ENCODE peak calls at places on chromosome 16, in seven cellular contexts. One of them, this sample, is unnamed.
A peak's percentile ranks its signal among the peaks of the same experiment; 100 is the strongest.

GRCh38 chr16:4988647-4989046 is 30.5 kb downstream of the SEC14L5 start:
- DNase-seq in PC-9: no peak
- DNase-seq in CD4-positive, alpha-beta T cell: no peak
- DNase-seq in K562: peak; percentile 8
- DNase-seq in thoracic aorta: no peak
- DNase-seq in dorsolateral prefrontal cortex: no peak
- DNase-seq in AG04450: no peak
- DNase-seq in this sample: no peak

GRCh38 chr16:49856741-49857330 is 924 bp upstream of the ZNF423 start:
- DNase-seq in PC-9: no peak
- DNase-seq in CD4-positive, alpha-beta T cell: no peak
- DNase-seq in K562: peak; percentile 62
- DNase-seq in thoracic aorta: no peak
- DNase-seq in dorsolateral prefrontal cortex: peak; percentile 83
- DNase-seq in AG04450: peak; percentile 6
- DNase-seq in this sample: peak; percentile 66

GRCh38 chr16:1781758-1782407 is 488 bp downstream of the SPSB3 start:
- DNase-seq in PC-9: peak; percentile 55
- DNase-seq in CD4-positive, alpha-beta T cell: peak; percentile 19
- DNase-seq in K562: peak; percentile 54
- DNase-seq in thoracic aorta: no peak
- DNase-seq in dorsolateral prefrontal cortex: no peak
- DNase-seq in AG04450: no peak
- DNase-seq in this sample: peak; percentile 39

GRCh38 chr16:22265351-22265750 is 31.9 kb upstream of the POLR3E start:
- DNase-seq in PC-9: no peak
- DNase-seq in CD4-positive, alpha-beta T cell: no peak
- DNase-seq in K562: no peak
- DNase-seq in thoracic aorta: no peak
- DNase-seq in dorsolateral prefrontal cortex: no peak
- DNase-seq in AG04450: no peak
- DNase-seq in this sample: no peak

GRCh38 chr16:9901-10665 is 43.3 kb downstream of the POLR3K start:
- DNase-seq in PC-9: no peak
- DNase-seq in CD4-positive, alpha-beta T cell: no peak
- DNase-seq in K562: no peak
- DNase-seq in thoracic aorta: no peak
- DNase-seq in dorsolateral prefrontal cortex: no peak
- DNase-seq in AG04450: no peak
- DNase-seq in this sample: no peak

GRCh38 chr16:20683812-20684211 is 13.7 kb downstream of the ACSM1 start:
- DNase-seq in PC-9: peak; percentile 56
- DNase-seq in CD4-positive, alpha-beta T cell: no peak
- DNase-seq in K562: no peak
- DNase-seq in thoracic aorta: no peak
- DNase-seq in dorsolateral prefrontal cortex: no peak
- DNase-seq in AG04450: no peak
- DNase-seq in this sample: no peak

GRCh38 chr16:81175325-81175891 is 63.1 kb upstream of the BCO1 start:
- DNase-seq in PC-9: peak; percentile 86
- DNase-seq in CD4-positive, alpha-beta T cell: no peak
- DNase-seq in K562: no peak
- DNase-seq in thoracic aorta: no peak
- DNase-seq in dorsolateral prefrontal cortex: no peak
- DNase-seq in AG04450: peak; percentile 58
- DNase-seq in this sample: peak; percentile 36

GRCh38 chr16:8374586-8374985 is 215.7 kb downstream of the TMEM114 start:
- DNase-seq in PC-9: no peak
- DNase-seq in CD4-positive, alpha-beta T cell: no peak
- DNase-seq in K562: no peak
- DNase-seq in thoracic aorta: no peak
- DNase-seq in dorsolateral prefrontal cortex: no peak
- DNase-seq in AG04450: no peak
- DNase-seq in this sample: no peak

GRCh38 chr16:17414421-17414820 is 56.3 kb downstream of the XYLT1 start:
- DNase-seq in PC-9: no peak
- DNase-seq in CD4-positive, alpha-beta T cell: no peak
- DNase-seq in K562: no peak
- DNase-seq in thoracic aorta: no peak
- DNase-seq in dorsolateral prefrontal cortex: no peak
- DNase-seq in AG04450: no peak
- DNase-seq in this sample: no peak

GRCh38 chr16:29824589-29825144 is 4.4 kb downstream of the MVP start:
- DNase-seq in PC-9: peak; percentile 76
- DNase-seq in CD4-positive, alpha-beta T cell: no peak
- DNase-seq in K562: no peak
- DNase-seq in thoracic aorta: no peak
- DNase-seq in dorsolateral prefrontal cortex: no peak
- DNase-seq in AG04450: peak; percentile 65
- DNase-seq in this sample: peak; percentile 50

GRCh38 chr16:56282455-56282854 is 91.2 kb downstream of the GNAO1 start:
- DNase-seq in PC-9: no peak
- DNase-seq in CD4-positive, alpha-beta T cell: no peak
- DNase-seq in K562: no peak
- DNase-seq in thoracic aorta: no peak
- DNase-seq in dorsolateral prefrontal cortex: no peak
- DNase-seq in AG04450: no peak
- DNase-seq in this sample: no peak

GRCh38 chr16:56279132-56279531 is 87.8 kb downstream of the GNAO1 start:
- DNase-seq in PC-9: peak; percentile 72
- DNase-seq in CD4-positive, alpha-beta T cell: peak; percentile 45
- DNase-seq in K562: no peak
- DNase-seq in thoracic aorta: no peak
- DNase-seq in dorsolateral prefrontal cortex: no peak
- DNase-seq in AG04450: no peak
- DNase-seq in this sample: no peak

GRCh38 chr16:56278196-56278855 is 87.0 kb downstream of the GNAO1 start:
- DNase-seq in PC-9: no peak
- DNase-seq in CD4-positive, alpha-beta T cell: no peak
- DNase-seq in K562: peak; percentile 46
- DNase-seq in thoracic aorta: no peak
- DNase-seq in dorsolateral prefrontal cortex: no peak
- DNase-seq in AG04450: no peak
- DNase-seq in this sample: no peak

GRCh38 chr16:56279914-56280313 is 88.6 kb downstream of the GNAO1 start:
- DNase-seq in PC-9: no peak
- DNase-seq in CD4-positive, alpha-beta T cell: no peak
- DNase-seq in K562: no peak
- DNase-seq in thoracic aorta: no peak
- DNase-seq in dorsolateral prefrontal cortex: no peak
- DNase-seq in AG04450: no peak
- DNase-seq in this sample: no peak

DNA sequence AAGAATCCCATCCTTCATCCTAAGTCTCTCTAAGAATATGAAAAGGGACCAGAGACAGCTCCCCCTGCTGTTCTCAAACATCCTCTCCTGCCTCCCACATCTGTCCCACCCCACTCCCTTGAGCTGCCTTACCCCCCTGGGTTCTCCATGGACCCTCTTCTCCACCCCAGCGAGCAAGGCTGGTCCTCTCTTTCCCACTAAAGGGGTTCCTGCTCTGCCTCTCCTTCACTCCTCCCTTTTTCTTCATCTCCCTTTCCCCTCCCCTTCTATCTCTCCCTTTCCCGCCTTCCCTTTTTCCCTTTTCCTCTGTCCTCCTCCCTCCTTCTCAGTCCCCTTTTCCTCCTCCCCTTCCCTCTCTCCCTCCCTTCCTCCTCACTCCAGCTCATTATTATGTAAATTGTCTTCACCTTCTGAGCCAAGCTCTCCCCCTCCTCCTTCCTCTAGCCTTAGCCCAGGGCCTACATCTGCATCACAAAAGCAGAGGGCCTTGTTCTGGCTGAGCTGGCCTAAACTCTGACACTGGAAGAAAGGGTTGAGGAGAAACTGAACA is 90.0 kb downstream of the GNAO1 start:
- DNase-seq in PC-9: no peak
- DNase-seq in CD4-positive, alpha-beta T cell: no peak
- DNase-seq in K562: peak; percentile 75
- DNase-seq in thoracic aorta: no peak
- DNase-seq in dorsolateral prefrontal cortex: no peak
- DNase-seq in AG04450: no peak
- DNase-seq in this sample: peak; percentile 35
- TF ChIP-seq CTCF in PC-9: peak; percentile 36
- TF ChIP-seq CTCF in CD4-positive, alpha-beta T cell: no peak
- TF ChIP-seq CTCF in K562: peak; percentile 68
- TF ChIP-seq CTCF in thoracic aorta: no peak
- TF ChIP-seq CTCF in dorsolateral prefrontal cortex: peak; percentile 31
- TF ChIP-seq CTCF in AG04450: peak; percentile 43
- TF ChIP-seq CTCF in this sample: no peak

GRCh38 chr16:58030136-58030840 is 4.7 kb downstream of the MMP15 start:
- DNase-seq in PC-9: peak; percentile 16
- DNase-seq in CD4-positive, alpha-beta T cell: no peak
- DNase-seq in K562: no peak
- DNase-seq in thoracic aorta: no peak
- DNase-seq in dorsolateral prefrontal cortex: no peak
- DNase-seq in AG04450: no peak
- DNase-seq in this sample: no peak
- H3K27ac ChIP-seq in PC-9: no peak overlapping the region
- H3K27ac ChIP-seq in CD4-positive, alpha-beta T cell: no peak overlapping the region
- H3K27ac ChIP-seq in K562: no peak overlapping the region
- H3K27ac ChIP-seq in thoracic aorta: no peak overlapping the region
- H3K27ac ChIP-seq in dorsolateral prefrontal cortex: no peak overlapping the region
- H3K27ac ChIP-seq in AG04450: no peak overlapping the region
- H3K27ac ChIP-seq in this sample: no peak overlapping the region

GRCh38 chr16:90047714-90048346 is 28.6 kb upstream of the DBNDD1 start:
- DNase-seq in PC-9: no peak
- DNase-seq in CD4-positive, alpha-beta T cell: peak; percentile 26
- DNase-seq in K562: peak; percentile 86
- DNase-seq in thoracic aorta: no peak
- DNase-seq in dorsolateral prefrontal cortex: no peak
- DNase-seq in AG04450: no peak
- DNase-seq in this sample: peak; percentile 41

GRCh38 chr16:90046971-90047713 is 27.9 kb upstream of the DBNDD1 start:
- DNase-seq in PC-9: peak; percentile 58
- DNase-seq in CD4-positive, alpha-beta T cell: no peak
- DNase-seq in K562: no peak
- DNase-seq in thoracic aorta: no peak
- DNase-seq in dorsolateral prefrontal cortex: no peak
- DNase-seq in AG04450: no peak
- DNase-seq in this sample: no peak

GRCh38 chr16:90046122-90046970 is 27.1 kb upstream of the DBNDD1 start:
- DNase-seq in PC-9: no peak
- DNase-seq in CD4-positive, alpha-beta T cell: no peak
- DNase-seq in K562: peak; percentile 86
- DNase-seq in thoracic aorta: no peak
- DNase-seq in dorsolateral prefrontal cortex: no peak
- DNase-seq in AG04450: no peak
- DNase-seq in this sample: no peak

GRCh38 chr16:90048737-90049330 is 28.3 kb downstream of the PRDM7 start:
- DNase-seq in PC-9: no peak
- DNase-seq in CD4-positive, alpha-beta T cell: no peak
- DNase-seq in K562: no peak
- DNase-seq in thoracic aorta: no peak
- DNase-seq in dorsolateral prefrontal cortex: no peak
- DNase-seq in AG04450: no peak
- DNase-seq in this sample: no peak

DNA sequence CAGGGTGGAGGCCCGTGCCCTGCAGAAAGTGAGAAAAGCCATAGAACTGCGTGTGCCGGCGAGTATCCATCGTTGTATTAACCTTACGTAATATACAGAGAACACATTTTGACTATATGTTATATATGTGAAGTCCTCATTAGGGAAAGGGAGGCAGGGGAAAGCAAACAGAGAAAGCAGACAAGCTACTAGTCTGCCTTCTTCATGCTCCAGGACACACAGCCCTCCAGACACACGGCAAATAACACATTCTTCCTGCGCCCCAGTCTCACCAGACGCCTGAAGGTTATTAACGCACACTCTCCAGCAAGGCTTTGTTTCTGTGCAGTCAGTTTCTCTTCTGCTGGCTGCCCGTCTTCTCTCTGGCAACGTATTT is 28.8 kb downstream of the PRDM7 start:
- DNase-seq in PC-9: no peak
- DNase-seq in CD4-positive, alpha-beta T cell: no peak
- DNase-seq in K562: no peak
- DNase-seq in thoracic aorta: no peak
- DNase-seq in dorsolateral prefrontal cortex: no peak
- DNase-seq in AG04450: no peak
- DNase-seq in this sample: no peak
- TF ChIP-seq CTCF in PC-9: no peak
- TF ChIP-seq CTCF in CD4-positive, alpha-beta T cell: no peak
- TF ChIP-seq CTCF in K562: no peak
- TF ChIP-seq CTCF in thoracic aorta: no peak
- TF ChIP-seq CTCF in dorsolateral prefrontal cortex: no peak
- TF ChIP-seq CTCF in AG04450: no peak
- TF ChIP-seq CTCF in this sample: no peak

GRCh38 chr16:3949946-3950342 is 69.4 kb upstream of the CREBBP start:
- DNase-seq in PC-9: no peak
- DNase-seq in CD4-positive, alpha-beta T cell: no peak
- DNase-seq in K562: no peak
- DNase-seq in thoracic aorta: no peak
- DNase-seq in dorsolateral prefrontal cortex: no peak
- DNase-seq in AG04450: no peak
- DNase-seq in this sample: no peak

GRCh38 chr16:3949287-3949686 is 68.8 kb upstream of the CREBBP start:
- DNase-seq in PC-9: no peak
- DNase-seq in CD4-positive, alpha-beta T cell: no peak
- DNase-seq in K562: no peak
- DNase-seq in thoracic aorta: no peak
- DNase-seq in dorsolateral prefrontal cortex: no peak
- DNase-seq in AG04450: no peak
- DNase-seq in this sample: no peak

GRCh38 chr16:3946604-3947180 is 66.2 kb upstream of the CREBBP start:
- DNase-seq in PC-9: no peak
- DNase-seq in CD4-positive, alpha-beta T cell: no peak
- DNase-seq in K562: no peak
- DNase-seq in thoracic aorta: no peak
- DNase-seq in dorsolateral prefrontal cortex: no peak
- DNase-seq in AG04450: no peak
- DNase-seq in this sample: no peak

GRCh38 chr16:3948378-3948995 is 68.0 kb upstream of the CREBBP start:
- DNase-seq in PC-9: no peak
- DNase-seq in CD4-positive, alpha-beta T cell: no peak
- DNase-seq in K562: no peak
- DNase-seq in thoracic aorta: no peak
- DNase-seq in dorsolateral prefrontal cortex: no peak
- DNase-seq in AG04450: no peak
- DNase-seq in this sample: no peak

DNA sequence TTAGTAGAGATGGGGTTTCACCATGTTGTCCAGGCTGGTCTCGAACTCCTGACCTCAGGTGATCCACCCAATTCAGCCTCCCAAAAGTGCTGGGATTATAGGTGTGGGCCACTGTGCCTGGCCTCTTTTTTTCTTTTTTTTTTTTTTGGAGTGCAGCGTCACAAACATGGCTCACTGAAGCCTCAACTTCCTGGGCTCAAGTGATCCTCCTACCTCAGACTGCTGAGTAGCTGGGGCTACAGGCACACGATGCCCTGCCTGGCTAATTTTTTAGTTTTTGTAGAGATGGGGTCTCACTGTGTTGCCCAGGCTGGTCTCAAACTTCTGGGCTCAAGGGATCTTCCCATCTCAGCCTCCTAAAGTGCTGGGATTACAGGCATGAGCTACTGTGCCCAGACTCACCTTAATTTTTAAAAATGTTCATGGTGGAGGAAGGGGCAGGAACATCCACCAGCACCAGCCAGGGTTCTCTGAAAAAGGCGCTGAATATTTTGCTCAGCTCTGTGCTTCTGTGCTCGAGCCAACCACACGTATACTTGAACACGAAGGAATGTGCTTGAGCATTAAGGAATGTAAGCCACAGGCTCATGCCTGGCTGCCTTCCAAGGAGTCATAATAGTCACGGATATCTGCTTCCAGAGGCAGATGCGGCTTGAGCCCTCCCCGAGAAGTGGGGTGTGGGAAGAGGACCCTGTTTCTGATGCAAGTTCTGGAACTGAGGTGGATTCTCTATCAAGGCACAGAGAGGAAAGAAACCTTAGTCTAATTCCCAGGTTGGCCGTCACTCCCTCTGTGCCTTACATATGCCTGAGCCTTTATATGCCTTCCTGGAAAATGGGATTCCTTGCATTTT is 65.5 kb upstream of the CREBBP start:
- DNase-seq in PC-9: peak; percentile 84
- DNase-seq in CD4-positive, alpha-beta T cell: no peak
- DNase-seq in K562: no peak
- DNase-seq in thoracic aorta: peak; percentile 48
- DNase-seq in dorsolateral prefrontal cortex: no peak
- DNase-seq in AG04450: peak; percentile 98
- DNase-seq in this sample: peak; percentile 77
- H3K27ac ChIP-seq in PC-9: no peak overlapping the region
- H3K27ac ChIP-seq in CD4-positive, alpha-beta T cell: no peak overlapping the region
- H3K27ac ChIP-seq in K562: no peak overlapping the region
- H3K27ac ChIP-seq in thoracic aorta: peak overlapping the region; percentile 73
- H3K27ac ChIP-seq in dorsolateral prefrontal cortex: no peak overlapping the region
- H3K27ac ChIP-seq in AG04450: peak overlapping the region; percentile 88
- H3K27ac ChIP-seq in this sample: peak overlapping the region; percentile 89